ENCODE peak calls at places on chromosomes 2 and 18, in seven cellular contexts. X, W, Z, Q, I, Y and K are unnamed samples.

GRCh38 chr18:40102903-40103302 is 1852.1 kb upstream of the PIK3C3 start:
- DNase-seq in Y (no peak), Q (no peak), I (no peak), Z (no peak), X (no peak), W (no peak), K (no peak)

GRCh38 chr2:46869621-46870020 is 46.0 kb downstream of the MCFD2 start:
- DNase-seq in Y (no peak), X (no peak), W (no peak), Q (no peak), Z (no peak), I (no peak), K (no peak)

GRCh38 chr2:8090748-8091700 is 590.8 kb upstream of the ID2 start:
- DNase-seq in Q (peak; percentile 91), X (peak; percentile 21), W (peak; percentile 80), Z (no peak), I (no peak), Y (peak; percentile 96), K (peak; percentile 61)

GRCh38 chr18:26504831-26505230 is 43.5 kb downstream of the KCTD1 start:
- DNase-seq in Q (no peak), I (no peak), X (no peak), W (no peak), Z (no peak), Y (no peak), K (no peak)

GRCh38 chr2:226118471-226119429 is 680.9 kb downstream of the IRS1 start:
- DNase-seq in Y (peak; percentile 99), X (no peak), Z (peak; percentile 5), Q (peak; percentile 96), I (peak; percentile 92), W (peak; percentile 25), K (peak; percentile 73)

GRCh38 chr2:240922234-240922981 is 16.3 kb downstream of the CROCC2 start:
- DNase-seq in W (peak; percentile 10), Z (no peak), X (no peak), I (no peak), Y (no peak), Q (no peak), K (no peak)

GRCh38 chr2:8515390-8515761 is 166.5 kb upstream of the ID2 start:
- DNase-seq in Q (no peak), W (peak; percentile 34), I (no peak), Z (no peak), Y (no peak), X (peak; percentile 88), K (no peak)

GRCh38 chr2:157181234-157181633 is 76.3 kb upstream of the GALNT5 start:
- DNase-seq in I (no peak), Y (peak; percentile 79), W (no peak), X (no peak), Q (peak; percentile 59), Z (no peak), K (no peak)

GRCh38 chr2:68774569-68775271 is 40.1 kb downstream of the ARHGAP25 start:
- DNase-seq in Y (no peak), W (peak; percentile 39), X (peak; percentile 87), I (no peak), Q (peak; percentile 77), Z (no peak), K (no peak)

GRCh38 chr2:229858351-229858750 is 63.5 kb downstream of the TRIP12 start:
- DNase-seq in Q (no peak), Y (no peak), I (no peak), W (no peak), Z (no peak), X (no peak), K (no peak)

GRCh38 chr18:57915848-57916596 is 112.9 kb upstream of the ATP8B1 start:
- DNase-seq in W (no peak), Z (no peak), X (peak; percentile 9), Y (peak; percentile 57), Q (peak; percentile 35), I (no peak), K (no peak)

GRCh38 chr2:73292906-73293533 is 328 bp downstream of the EGR4 start:
- DNase-seq in I (no peak), Q (no peak), X (no peak), Z (peak; percentile 48), Y (no peak), W (no peak), K (no peak)
- TF ChIP-seq CTCF in I (no peak), Q (no peak), X (no peak), Z (no peak), Y (no peak), W (no peak), K (no peak)

GRCh38 chr2:11774600-11774999 is 28.2 kb downstream of the LPIN1 start:
- DNase-seq in I (no peak), X (no peak), W (no peak), Z (no peak), Q (no peak), Y (no peak), K (no peak)

GRCh38 chr2:11773747-11774536 is 27.5 kb downstream of the LPIN1 start:
- DNase-seq in W (no peak), Z (no peak), I (no peak), Q (no peak), Y (no peak), X (no peak), K (no peak)

GRCh38 chr2:11773111-11773510 is 26.7 kb downstream of the LPIN1 start:
- DNase-seq in Y (no peak), I (no peak), X (no peak), Q (no peak), W (no peak), Z (no peak), K (no peak)

GRCh38 chr2:11777066-11777782 is 30.8 kb downstream of the LPIN1 start:
- DNase-seq in Z (no peak), X (no peak), I (no peak), W (peak; percentile 45), Y (no peak), Q (no peak), K (no peak)

GRCh38 chr2:11775384-11775783 is 29.0 kb downstream of the LPIN1 start:
- DNase-seq in Y (peak; percentile 19), Z (no peak), X (peak; percentile 59), W (no peak), I (no peak), Q (no peak), K (peak; percentile 21)
- H3K4me3 ChIP-seq in Y (no peak overlapping the region), Z (no peak overlapping the region), X (peak overlapping the region; percentile 28), W (no peak overlapping the region), I (no peak overlapping the region), Q (no peak overlapping the region), K (no peak overlapping the region)

DNA sequence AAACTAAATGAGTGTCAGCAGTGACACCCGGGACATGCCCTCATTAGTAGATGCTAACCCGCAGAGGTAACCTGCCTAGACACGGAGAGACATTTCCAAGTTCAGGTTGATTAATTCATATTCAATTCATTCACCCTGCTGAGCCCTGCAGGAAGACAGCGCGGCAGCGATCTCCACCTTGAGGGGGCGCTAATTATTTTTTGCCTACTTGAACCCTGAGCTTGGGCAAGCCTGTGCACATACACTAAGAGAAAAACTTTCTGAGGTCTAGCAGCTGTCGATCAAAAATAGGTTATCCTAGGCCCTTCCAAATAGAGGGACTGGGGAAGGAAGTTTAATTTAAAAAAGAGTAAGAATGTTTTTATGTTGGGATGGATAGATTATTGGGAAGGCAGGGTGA is 1.3 kb upstream of the LYPD6 start:
- DNase-seq in X (no peak), Q (no peak), I (no peak), W (no peak), Z (peak; percentile 68), Y (peak; percentile 6), K (no peak)
- TF ChIP-seq CTCF in X (peak; percentile 34), Q (no peak), I (peak; percentile 64), W (no peak), Z (peak; percentile 85), Y (peak; percentile 53), K (peak; percentile 10)

GRCh38 chr2:102236132-102236531 is 49.3 kb downstream of the IL1RL2 start:
- DNase-seq in W (no peak), I (no peak), Y (no peak), Z (no peak), X (no peak), Q (no peak), K (no peak)
- H3K4me3 ChIP-seq in W (no peak overlapping the region), I (no peak overlapping the region), Y (no peak overlapping the region), Z (no peak overlapping the region), X (no peak overlapping the region), Q (no peak overlapping the region), K (no peak overlapping the region)

GRCh38 chr2:83233284-83233683 is 1225.8 kb downstream of the SUCLG1 start:
- DNase-seq in Y (no peak), Z (no peak), W (no peak), I (no peak), X (no peak), Q (no peak), K (no peak)
- TF ChIP-seq CTCF in Y (no peak), Z (no peak), W (no peak), I (no peak), X (no peak), Q (no peak), K (no peak)

GRCh38 chr2:236988690-236989639 is 96.7 kb upstream of the COPS8 start:
- DNase-seq in X (no peak), Z (no peak), Q (peak; percentile 48), W (peak; percentile 92), I (peak; percentile 70), Y (peak; percentile 46), K (no peak)
- H3K4me3 ChIP-seq in X (no peak overlapping the region), Z (no peak overlapping the region), Q (no peak overlapping the region), W (peak overlapping the region; percentile 16), I (no peak overlapping the region), Y (no peak overlapping the region), K (no peak overlapping the region)

GRCh38 chr2:233915133-233915532 is 2.0 kb upstream of the TRPM8 start:
- DNase-seq in Y (no peak), Z (peak; percentile 38), Q (no peak), W (no peak), X (peak; percentile 7), I (no peak), K (no peak)
- TF ChIP-seq CTCF in Y (peak; percentile 12), Z (peak; percentile 47), Q (peak; percentile 25), W (no peak), X (peak; percentile 59), I (peak; percentile 50), K (no peak)